ENCODE peak calls at places on chromosome X, in four cellular contexts. J is K562, Y is transverse colon, K is suprapubic skin. I is an unnamed sample.

GRCh38 chrX:106912864-106913263 is 7.3 kb upstream of the CLDN2 start:
- DNase-seq in J (no peak), Y (no peak), K (no peak), I (no peak)

GRCh38 chrX:37976153-37976552 is 30.2 kb upstream of the SYTL5 start:
- DNase-seq in K (no peak), Y (no peak), J (no peak), I (no peak)

GRCh38 chrX:132631579-132632232 is 142.9 kb upstream of the MBNL3 start:
- DNase-seq in K (no peak), Y (no peak), J (peak), I (no peak)

GRCh38 chrX:139200793-139201192 is 329.7 kb upstream of the F9 start:
- DNase-seq in J (no peak), Y (no peak), K (no peak), I (peak)

GRCh38 chrX:65821721-65822496 is 154.5 kb downstream of the MSN start:
- DNase-seq in K (no peak), J (no peak), Y (peak), I (no peak)

GRCh38 chrX:100680756-100681155 is 36.8 kb downstream of the SRPX2 start:
- DNase-seq in K (no peak), Y (no peak), J (no peak), I (no peak)

GRCh38 chrX:69309074-69309792 is 144.0 kb upstream of the PJA1 start:
- DNase-seq in Y (no peak), K (peak), J (no peak), I (no peak)

GRCh38 chrX:69046996-69047490 is 118.2 kb downstream of the PJA1 start:
- DNase-seq in J (no peak), K (peak), Y (no peak), I (no peak)

GRCh38 chrX:67614414-67614813 is 70.6 kb downstream of the AR start:
- DNase-seq in Y (no peak), K (no peak), J (no peak), I (no peak)

GRCh38 chrX:105480646-105481310 is 260.3 kb upstream of the TEX13A start:
- DNase-seq in K (no peak), Y (no peak), J (no peak), I (no peak)

GRCh38 chrX:41087219-41087618 is 2.0 kb downstream of the USP9X start:
- DNase-seq in J (no peak), K (no peak), Y (no peak), I (no peak)

GRCh38 chrX:54776987-54777672 is 20.9 kb downstream of the ITIH6 start:
- DNase-seq in K (no peak), Y (no peak), J (no peak), I (no peak)

GRCh38 chrX:76517544-76517943 is 90.0 kb downstream of the MAGEE1 start:
- DNase-seq in J (no peak), Y (no peak), K (no peak), I (no peak)

GRCh38 chrX:152588206-152588605 is 49.5 kb upstream of the GABRQ start:
- DNase-seq in K (no peak), Y (no peak), J (no peak), I (no peak)

GRCh38 chrX:151419748-151420147 is 22.7 kb downstream of the VMA21 start:
- DNase-seq in K (no peak), Y (no peak), J (no peak), I (no peak)

GRCh38 chrX:65706041-65706828 is 38.8 kb downstream of the MSN start:
- DNase-seq in K (no peak), J (no peak), Y (no peak), I (no peak)

GRCh38 chrX:44062842-44063241 is 89.7 kb upstream of the NDP start:
- DNase-seq in J (no peak), K (no peak), Y (no peak), I (no peak)

GRCh38 chrX:24426340-24426913 is 38.7 kb upstream of the PDK3 start:
- DNase-seq in Y (no peak), J (peak), K (no peak), I (no peak)

GRCh38 chrX:153958605-153959004 is 13.0 kb downstream of the HCFC1 start:
- DNase-seq in Y (no peak), K (no peak), J (no peak), I (no peak)
- TF ChIP-seq POLR2AphosphoS5 in Y (no peak), K (no peak), J (no peak), I (no peak)

DNA sequence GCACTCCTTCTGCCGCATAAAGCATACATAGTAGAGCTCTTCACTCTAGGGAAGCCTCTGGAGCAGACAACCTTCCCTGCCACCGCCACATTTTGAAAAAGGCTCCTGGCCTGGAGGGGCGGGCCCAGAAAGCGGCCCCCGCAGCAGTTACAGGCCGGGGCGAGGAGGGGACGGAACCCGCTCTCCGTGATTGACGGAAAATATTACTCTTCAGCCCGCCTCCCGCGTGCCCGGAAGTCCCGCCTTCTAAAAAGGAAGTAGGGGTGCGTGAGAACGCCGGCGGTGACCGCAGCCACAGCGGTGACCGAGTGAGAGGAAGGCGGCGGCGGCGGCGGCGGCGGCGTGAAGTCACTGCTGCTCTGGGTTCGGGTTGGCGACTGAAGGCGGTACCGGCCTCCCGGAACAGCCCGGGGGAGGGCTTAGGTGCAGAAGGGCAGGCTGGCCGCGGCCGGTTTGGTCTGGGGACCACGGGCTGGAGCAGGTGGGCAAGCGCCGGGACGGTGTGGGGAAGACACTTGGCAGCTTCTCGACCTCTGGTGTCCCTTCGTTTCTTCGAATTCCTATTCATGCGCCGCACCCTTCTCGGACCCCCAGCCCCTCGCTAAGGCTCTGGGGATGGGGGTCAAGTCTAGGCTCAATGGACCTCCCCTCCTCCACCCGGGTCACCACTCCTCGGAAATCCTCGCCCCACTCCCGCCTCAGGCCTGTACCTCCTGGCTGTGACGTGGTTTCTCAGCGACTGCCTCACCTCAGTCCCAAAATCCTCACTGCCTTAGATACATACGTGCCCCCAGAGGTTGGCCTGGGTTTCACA is at the start of gene HCCS:
- DNase-seq in K (peak), J (peak), Y (peak), I (peak)
- TF ChIP-seq POLR2A in K (peak), J (peak), Y (peak), I (no peak)

GRCh38 chrX:1027680-1028079 is 184.8 kb downstream of the CRLF2 start:
- DNase-seq in K (no peak), Y (no peak), J (no peak), I (no peak)

GRCh38 chrX:1029494-1029893 is 183.0 kb downstream of the CRLF2 start:
- DNase-seq in K (no peak), J (no peak), Y (no peak), I (no peak)

GRCh38 chrX:1025413-1025812 is 187.0 kb downstream of the CRLF2 start:
- DNase-seq in J (no peak), K (no peak), Y (no peak), I (no peak)

GRCh38 chrX:1026263-1027015 is 186.0 kb downstream of the CRLF2 start:
- DNase-seq in Y (no peak), J (no peak), K (no peak), I (no peak)

GRCh38 chrX:1027133-1027532 is 185.3 kb downstream of the CRLF2 start:
- DNase-seq in K (no peak), J (no peak), Y (no peak), I (no peak)
- H3K4me3 ChIP-seq in K (no peak), J (no peak), Y (no peak), I (no peak)

DNA sequence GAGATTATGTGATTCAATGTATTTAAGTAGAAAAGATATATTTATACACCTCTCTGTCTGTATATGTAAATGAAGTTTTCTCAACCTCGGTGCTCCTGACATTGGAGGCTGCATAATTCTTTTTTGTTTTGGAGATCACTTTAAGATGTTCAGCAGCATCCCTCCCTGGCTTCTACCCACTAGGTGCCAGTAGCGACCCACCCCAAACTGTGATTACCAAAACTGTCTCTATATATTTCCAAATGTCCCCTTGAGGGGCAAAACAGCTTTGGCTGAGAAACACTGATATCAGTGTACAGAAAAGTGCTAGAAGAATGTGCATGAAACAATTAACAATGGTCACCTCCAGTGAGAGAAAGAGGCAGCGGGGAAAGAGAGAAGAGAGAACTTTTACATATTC is 51.2 kb downstream of the DCX start:
- DNase-seq in J (no peak), K (no peak), Y (no peak), I (no peak)
- TF ChIP-seq POLR2AphosphoS5 in J (no peak), K (no peak), Y (no peak), I (no peak)

DNA sequence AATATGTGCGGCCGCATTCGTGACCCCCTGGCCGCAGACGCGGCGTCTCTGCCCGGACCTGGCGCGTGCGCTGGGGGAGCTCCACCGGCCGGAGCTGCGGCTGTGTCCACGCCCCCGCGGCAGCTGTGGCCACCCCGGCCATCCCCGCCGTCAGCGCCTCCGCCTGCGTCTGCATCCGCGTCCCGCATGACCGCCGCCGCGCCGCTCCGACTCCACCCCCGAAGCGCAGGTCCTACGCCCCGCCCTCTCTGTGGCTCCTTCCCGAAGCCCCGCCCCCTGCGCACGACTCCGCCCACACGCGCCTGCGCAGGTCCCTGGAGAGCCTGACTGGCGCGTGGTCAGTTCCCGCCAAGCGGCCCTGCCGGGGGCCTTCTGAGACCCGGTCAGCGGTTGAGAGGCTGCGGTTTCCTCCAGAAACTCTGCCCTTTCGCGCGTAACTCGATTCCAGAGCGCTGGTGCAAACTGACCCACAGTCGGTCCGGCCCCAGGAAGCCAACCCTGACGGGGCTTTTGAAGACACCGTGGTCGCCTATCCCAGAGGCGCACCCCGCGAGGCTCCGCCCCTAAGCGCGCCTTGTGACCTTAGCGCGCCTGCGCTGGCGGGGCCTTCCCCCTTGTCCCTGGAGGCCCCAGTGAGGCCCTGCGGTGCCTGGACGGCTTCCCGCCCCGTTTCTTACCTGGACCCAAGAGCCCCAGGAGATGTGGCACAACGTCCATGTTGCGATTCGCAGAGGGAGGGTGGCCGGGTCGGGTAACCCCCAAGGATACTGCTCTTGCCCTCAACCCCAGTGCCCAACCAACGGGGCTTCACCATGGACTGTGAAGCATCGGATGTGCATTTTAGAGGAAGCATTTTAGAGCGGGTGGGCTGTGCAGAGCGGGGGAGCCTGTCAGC is at the start of gene LAGE3:
- DNase-seq in Y (peak), K (peak), J (peak), I (peak)
- TF ChIP-seq POLR2A in Y (peak), K (peak), J (peak), I (no peak)

GRCh38 chrX:122910697-122911096 is 273.4 kb upstream of the GRIA3 start:
- DNase-seq in K (no peak), J (no peak), Y (no peak), I (no peak)

GRCh38 chrX:122913134-122913533 is 270.9 kb upstream of the GRIA3 start:
- DNase-seq in K (no peak), Y (no peak), J (no peak), I (no peak)

GRCh38 chrX:122913764-122914163 is 270.3 kb upstream of the GRIA3 start:
- DNase-seq in K (no peak), Y (no peak), J (no peak), I (no peak)

GRCh38 chrX:122914256-122914655 is 269.8 kb upstream of the GRIA3 start:
- DNase-seq in K (no peak), J (no peak), Y (no peak), I (no peak)
- H3K4me3 ChIP-seq in K (no peak), J (no peak), Y (no peak), I (no peak)

GRCh38 chrX:13087322-13088154 is 43.1 kb upstream of the FAM9C start:
- DNase-seq in Y (peak), J (no peak), K (no peak), I (no peak)
- TF ChIP-seq POLR2AphosphoS5 in Y (peak), J (no peak), K (no peak), I (no peak)

GRCh38 chrX:53682885-53683555 is 3.5 kb downstream of the HUWE1 start:
- DNase-seq in Y (peak), J (peak), K (peak), I (no peak)

GRCh38 chrX:53685711-53686110 is 808 bp downstream of the HUWE1 start:
- DNase-seq in Y (no peak), K (no peak), J (no peak), I (no peak)

GRCh38 chrX:53681661-53682060 is 4.9 kb downstream of the HUWE1 start:
- DNase-seq in Y (no peak), J (no peak), K (no peak), I (no peak)

GRCh38 chrX:53684415-53685192 is 1.9 kb downstream of the HUWE1 start:
- DNase-seq in Y (no peak), K (no peak), J (no peak), I (no peak)

GRCh38 chrX:53683556-53684414 is 2.7 kb downstream of the HUWE1 start:
- DNase-seq in J (peak), Y (peak), K (peak), I (peak)
- TF ChIP-seq POLR2A in J (peak), Y (peak), K (peak), I (no peak)

GRCh38 chrX:20530319-20530979 is 263.7 kb upstream of the RPS6KA3 start:
- DNase-seq in K (peak), Y (peak), J (peak), I (peak)
- H3K4me3 ChIP-seq in K (no peak), Y (no peak), J (no peak), I (no peak)

I was measured in stomach.